ENCODE peak calls at places on chromosomes 5 and 9, in ten cellular contexts. C, E, U, M, L, K, Y, T, O and F are unnamed samples.

GRCh38 chr9:582775-583174 is 258.7 kb upstream of the DMRT1 start:
- DNase-seq in T (no peak), C (no peak), L (no peak), M (no peak), O (no peak), Y (no peak), K (no peak), U (no peak), E (no peak), F (no peak)

GRCh38 chr9:76686756-76687155 is 77.5 kb upstream of the PCA3 start:
- DNase-seq in C (no peak), Y (no peak), U (no peak), E (no peak), K (no peak), O (no peak), L (no peak), M (no peak), T (no peak), F (no peak)

GRCh38 chr9:38087934-38088925 is 19.2 kb upstream of the SHB start:
- DNase-seq in U (peak), O (peak), C (no peak), E (peak), T (no peak), L (peak), Y (no peak), M (peak), K (peak), F (peak)

GRCh38 chr9:37386988-37387387 is 35.5 kb upstream of the GRHPR start:
- DNase-seq in Y (no peak), O (no peak), M (no peak), K (peak), L (no peak), C (no peak), U (no peak), E (no peak), T (no peak), F (no peak)

GRCh38 chr5:143824851-143825720 is 13.1 kb downstream of the HMHB1 start:
- DNase-seq in U (peak), L (peak), M (peak), K (peak), C (peak), E (peak), O (no peak), T (peak), Y (peak), F (peak)

GRCh38 chr9:114117614-114117995 is 18.5 kb upstream of the KIF12 start:
- DNase-seq in U (peak), K (no peak), C (no peak), L (no peak), T (no peak), E (no peak), M (no peak), O (no peak), Y (no peak), F (no peak)

GRCh38 chr9:104776787-104777186 is 12.9 kb downstream of the NIPSNAP3B start:
- DNase-seq in E (no peak), T (no peak), C (no peak), M (no peak), U (no peak), L (no peak), K (peak), Y (no peak), O (no peak), F (no peak)

GRCh38 chr5:151770383-151771258 is 1.1 kb upstream of the G3BP1 start:
- DNase-seq in L (peak), Y (no peak), M (peak), U (no peak), T (peak), K (peak), O (peak), E (peak), C (no peak), F (peak)

GRCh38 chr5:109450129-109450877 is 40.5 kb upstream of the PJA2 start:
- DNase-seq in U (no peak), C (no peak), M (no peak), Y (no peak), K (no peak), L (no peak), E (no peak), T (no peak), O (no peak), F (no peak)

GRCh38 chr9:121720992-121721350 is 69.5 kb downstream of the DAB2IP start:
- DNase-seq in Y (no peak), K (no peak), E (no peak), L (no peak), C (no peak), O (no peak), T (no peak), M (no peak), U (no peak), F (peak)

GRCh38 chr5:127206320-127207113 is 84.1 kb upstream of the MEGF10 start:
- DNase-seq in C (no peak), K (peak), M (no peak), Y (peak), T (no peak), O (no peak), E (no peak), L (peak), U (peak), F (peak)

GRCh38 chr9:477146-477545 is 262.5 kb downstream of the DOCK8 start:
- DNase-seq in C (no peak), L (no peak), U (no peak), E (no peak), T (no peak), K (no peak), O (no peak), Y (no peak), M (no peak), F (no peak)

GRCh38 chr9:87065981-87066380 is 118.7 kb upstream of the GAS1 start:
- DNase-seq in K (peak), U (no peak), M (no peak), L (no peak), T (no peak), O (no peak), E (no peak), C (no peak), Y (no peak), F (no peak)

GRCh38 chr9:26744362-26744965 is 148.1 kb downstream of the CAAP1 start:
- DNase-seq in E (no peak), Y (no peak), L (peak), O (no peak), K (peak), M (no peak), U (peak), C (no peak), T (no peak), F (peak)

GRCh38 chr9:37026085-37026935 is 7.8 kb downstream of the PAX5 start:
- DNase-seq in E (no peak), C (no peak), T (no peak), K (no peak), Y (no peak), M (no peak), L (no peak), O (no peak), U (no peak), F (no peak)